ENCODE peak calls at places on chromosome 6, in nine cellular contexts. One of them, this sample, is unnamed.

GRCh38 chr6:141682391-141682790 is 450.3 kb upstream of the GJE1 start:
- DNase-seq in activated CD4-positive, alpha-beta T cell treated with anti-CD3 and anti-CD28 coated beads for 4 hours: no peak
- DNase-seq in lung microvascular endothelial cell: no peak
- DNase-seq in NCI-H2081: no peak
- DNase-seq in endothelial cell: no peak
- DNase-seq in left kidney: no peak
- DNase-seq in adrenal gland: no peak
- DNase-seq in H54: no peak
- DNase-seq in H7: no peak
- DNase-seq in this sample: no peak

GRCh38 chr6:3484240-3484639 is 27.4 kb upstream of the SLC22A23 start:
- DNase-seq in H54: peak
- DNase-seq in left kidney: no peak
- DNase-seq in NCI-H2081: no peak
- DNase-seq in lung microvascular endothelial cell: no peak
- DNase-seq in endothelial cell: no peak
- DNase-seq in adrenal gland: no peak
- DNase-seq in H7: no peak
- DNase-seq in activated CD4-positive, alpha-beta T cell treated with anti-CD3 and anti-CD28 coated beads for 4 hours: no peak
- DNase-seq in this sample: no peak

GRCh38 chr6:25959890-25960531 is 2.6 kb upstream of the TRIM38 start:
- DNase-seq in NCI-H2081: no peak
- DNase-seq in H7: no peak
- DNase-seq in H54: no peak
- DNase-seq in left kidney: no peak
- DNase-seq in adrenal gland: no peak
- DNase-seq in lung microvascular endothelial cell: no peak
- DNase-seq in activated CD4-positive, alpha-beta T cell treated with anti-CD3 and anti-CD28 coated beads for 4 hours: no peak
- DNase-seq in endothelial cell: no peak
- DNase-seq in this sample: no peak

GRCh38 chr6:122749451-122750050 is 30.0 kb upstream of the FABP7 start:
- DNase-seq in left kidney: no peak
- DNase-seq in H7: no peak
- DNase-seq in lung microvascular endothelial cell: no peak
- DNase-seq in NCI-H2081: no peak
- DNase-seq in adrenal gland: no peak
- DNase-seq in endothelial cell: no peak
- DNase-seq in H54: no peak
- DNase-seq in activated CD4-positive, alpha-beta T cell treated with anti-CD3 and anti-CD28 coated beads for 4 hours: no peak
- DNase-seq in this sample: no peak

GRCh38 chr6:95228636-95229035 is 348.7 kb upstream of the MANEA start:
- DNase-seq in adrenal gland: no peak
- DNase-seq in activated CD4-positive, alpha-beta T cell treated with anti-CD3 and anti-CD28 coated beads for 4 hours: no peak
- DNase-seq in NCI-H2081: no peak
- DNase-seq in left kidney: peak
- DNase-seq in lung microvascular endothelial cell: no peak
- DNase-seq in endothelial cell: no peak
- DNase-seq in H7: no peak
- DNase-seq in H54: no peak
- DNase-seq in this sample: no peak

GRCh38 chr6:87671555-87672029 is 30.4 kb downstream of the AKIRIN2 start:
- DNase-seq in endothelial cell: no peak
- DNase-seq in H7: no peak
- DNase-seq in left kidney: peak
- DNase-seq in H54: no peak
- DNase-seq in NCI-H2081: no peak
- DNase-seq in adrenal gland: peak
- DNase-seq in lung microvascular endothelial cell: no peak
- DNase-seq in activated CD4-positive, alpha-beta T cell treated with anti-CD3 and anti-CD28 coated beads for 4 hours: no peak
- DNase-seq in this sample: no peak

GRCh38 chr6:99603421-99604160 is 3.0 kb upstream of the PRDM13 start:
- DNase-seq in adrenal gland: no peak
- DNase-seq in left kidney: peak
- DNase-seq in endothelial cell: peak
- DNase-seq in H54: no peak
- DNase-seq in H7: peak
- DNase-seq in activated CD4-positive, alpha-beta T cell treated with anti-CD3 and anti-CD28 coated beads for 4 hours: peak
- DNase-seq in lung microvascular endothelial cell: no peak
- DNase-seq in NCI-H2081: no peak
- DNase-seq in this sample: no peak

GRCh38 chr6:108650781-108651180 is 90.1 kb downstream of the FOXO3 start:
- DNase-seq in H54: no peak
- DNase-seq in H7: no peak
- DNase-seq in left kidney: no peak
- DNase-seq in activated CD4-positive, alpha-beta T cell treated with anti-CD3 and anti-CD28 coated beads for 4 hours: no peak
- DNase-seq in lung microvascular endothelial cell: no peak
- DNase-seq in endothelial cell: no peak
- DNase-seq in adrenal gland: no peak
- DNase-seq in NCI-H2081: no peak
- DNase-seq in this sample: no peak

GRCh38 chr6:62541502-62541901 is 255.5 kb upstream of the KHDRBS2 start:
- DNase-seq in left kidney: no peak
- DNase-seq in NCI-H2081: no peak
- DNase-seq in activated CD4-positive, alpha-beta T cell treated with anti-CD3 and anti-CD28 coated beads for 4 hours: no peak
- DNase-seq in endothelial cell: no peak
- DNase-seq in lung microvascular endothelial cell: no peak
- DNase-seq in H7: no peak
- DNase-seq in adrenal gland: no peak
- DNase-seq in H54: no peak
- DNase-seq in this sample: no peak

GRCh38 chr6:149032318-149032598 is 285.3 kb upstream of the TAB2 start:
- DNase-seq in endothelial cell: no peak
- DNase-seq in H7: no peak
- DNase-seq in activated CD4-positive, alpha-beta T cell treated with anti-CD3 and anti-CD28 coated beads for 4 hours: no peak
- DNase-seq in H54: no peak
- DNase-seq in NCI-H2081: no peak
- DNase-seq in lung microvascular endothelial cell: no peak
- DNase-seq in adrenal gland: no peak
- DNase-seq in left kidney: no peak
- DNase-seq in this sample: no peak

GRCh38 chr6:132912273-132912672 is 97.9 kb downstream of the RPS12 start:
- DNase-seq in left kidney: peak
- DNase-seq in endothelial cell: no peak
- DNase-seq in NCI-H2081: no peak
- DNase-seq in H54: no peak
- DNase-seq in lung microvascular endothelial cell: no peak
- DNase-seq in H7: no peak
- DNase-seq in activated CD4-positive, alpha-beta T cell treated with anti-CD3 and anti-CD28 coated beads for 4 hours: no peak
- DNase-seq in adrenal gland: no peak
- DNase-seq in this sample: no peak

GRCh38 chr6:153117986-153118886 is 12.8 kb downstream of the RGS17 start:
- DNase-seq in endothelial cell: no peak
- DNase-seq in lung microvascular endothelial cell: peak
- DNase-seq in activated CD4-positive, alpha-beta T cell treated with anti-CD3 and anti-CD28 coated beads for 4 hours: no peak
- DNase-seq in adrenal gland: no peak
- DNase-seq in left kidney: no peak
- DNase-seq in NCI-H2081: no peak
- DNase-seq in H7: no peak
- DNase-seq in H54: peak
- DNase-seq in this sample: no peak

GRCh38 chr6:83459663-83460062 is 28.8 kb upstream of the ME1 start:
- DNase-seq in activated CD4-positive, alpha-beta T cell treated with anti-CD3 and anti-CD28 coated beads for 4 hours: no peak
- DNase-seq in lung microvascular endothelial cell: no peak
- DNase-seq in left kidney: no peak
- DNase-seq in NCI-H2081: no peak
- DNase-seq in endothelial cell: no peak
- DNase-seq in adrenal gland: no peak
- DNase-seq in H7: no peak
- DNase-seq in H54: no peak
- DNase-seq in this sample: no peak

GRCh38 chr6:151440930-151441329 is 11.0 kb downstream of the RMND1 start:
- DNase-seq in NCI-H2081: no peak
- DNase-seq in activated CD4-positive, alpha-beta T cell treated with anti-CD3 and anti-CD28 coated beads for 4 hours: no peak
- DNase-seq in adrenal gland: no peak
- DNase-seq in left kidney: peak
- DNase-seq in lung microvascular endothelial cell: peak
- DNase-seq in H54: no peak
- DNase-seq in endothelial cell: no peak
- DNase-seq in H7: no peak
- DNase-seq in this sample: no peak

GRCh38 chr6:41097467-41098090 is 24.8 kb downstream of the NFYA start:
- DNase-seq in lung microvascular endothelial cell: peak
- DNase-seq in endothelial cell: no peak
- DNase-seq in H7: no peak
- DNase-seq in activated CD4-positive, alpha-beta T cell treated with anti-CD3 and anti-CD28 coated beads for 4 hours: no peak
- DNase-seq in NCI-H2081: no peak
- DNase-seq in adrenal gland: no peak
- DNase-seq in left kidney: no peak
- DNase-seq in H54: no peak
- DNase-seq in this sample: no peak

GRCh38 chr6:5398530-5398929 is 137.2 kb downstream of the FARS2 start:
- DNase-seq in adrenal gland: no peak
- DNase-seq in H54: no peak
- DNase-seq in lung microvascular endothelial cell: peak
- DNase-seq in left kidney: peak
- DNase-seq in endothelial cell: no peak
- DNase-seq in NCI-H2081: peak
- DNase-seq in H7: no peak
- DNase-seq in activated CD4-positive, alpha-beta T cell treated with anti-CD3 and anti-CD28 coated beads for 4 hours: no peak
- DNase-seq in this sample: no peak

GRCh38 chr6:74609857-74610256 is 596.0 kb downstream of the COL12A1 start:
- DNase-seq in endothelial cell: no peak
- DNase-seq in H7: no peak
- DNase-seq in left kidney: no peak
- DNase-seq in activated CD4-positive, alpha-beta T cell treated with anti-CD3 and anti-CD28 coated beads for 4 hours: no peak
- DNase-seq in lung microvascular endothelial cell: peak
- DNase-seq in adrenal gland: no peak
- DNase-seq in H54: no peak
- DNase-seq in NCI-H2081: no peak
- DNase-seq in this sample: no peak

GRCh38 chr6:73236147-73236750 is 11.0 kb upstream of the KHDC1L start:
- DNase-seq in H7: no peak
- DNase-seq in left kidney: no peak
- DNase-seq in endothelial cell: no peak
- DNase-seq in activated CD4-positive, alpha-beta T cell treated with anti-CD3 and anti-CD28 coated beads for 4 hours: no peak
- DNase-seq in adrenal gland: no peak
- DNase-seq in NCI-H2081: no peak
- DNase-seq in lung microvascular endothelial cell: no peak
- DNase-seq in H54: peak
- DNase-seq in this sample: no peak

GRCh38 chr6:43338243-43338642 is 29.6 kb upstream of the CRIP3 start:
- DNase-seq in adrenal gland: no peak
- DNase-seq in left kidney: no peak
- DNase-seq in activated CD4-positive, alpha-beta T cell treated with anti-CD3 and anti-CD28 coated beads for 4 hours: no peak
- DNase-seq in H7: no peak
- DNase-seq in NCI-H2081: no peak
- DNase-seq in lung microvascular endothelial cell: no peak
- DNase-seq in endothelial cell: no peak
- DNase-seq in H54: no peak
- DNase-seq in this sample: no peak

GRCh38 chr6:129634411-129635230 is 75.4 kb downstream of the ARHGAP18 start:
- DNase-seq in NCI-H2081: no peak
- DNase-seq in endothelial cell: no peak
- DNase-seq in H7: no peak
- DNase-seq in adrenal gland: no peak
- DNase-seq in lung microvascular endothelial cell: no peak
- DNase-seq in activated CD4-positive, alpha-beta T cell treated with anti-CD3 and anti-CD28 coated beads for 4 hours: no peak
- DNase-seq in left kidney: no peak
- DNase-seq in H54: no peak
- DNase-seq in this sample: no peak

GRCh38 chr6:9455794-9456193 is 959.1 kb downstream of the TFAP2A start:
- DNase-seq in H54: no peak
- DNase-seq in activated CD4-positive, alpha-beta T cell treated with anti-CD3 and anti-CD28 coated beads for 4 hours: no peak
- DNase-seq in adrenal gland: no peak
- DNase-seq in H7: peak
- DNase-seq in lung microvascular endothelial cell: no peak
- DNase-seq in endothelial cell: no peak
- DNase-seq in NCI-H2081: no peak
- DNase-seq in left kidney: peak
- DNase-seq in this sample: no peak

GRCh38 chr6:73285674-73286283 is 22.8 kb upstream of the KHDC1 start:
- DNase-seq in NCI-H2081: no peak
- DNase-seq in activated CD4-positive, alpha-beta T cell treated with anti-CD3 and anti-CD28 coated beads for 4 hours: no peak
- DNase-seq in left kidney: peak
- DNase-seq in H7: peak
- DNase-seq in lung microvascular endothelial cell: peak
- DNase-seq in adrenal gland: no peak
- DNase-seq in H54: peak
- DNase-seq in endothelial cell: peak
- DNase-seq in this sample: no peak

This sample was measured in amygdala.